ENCODE peak calls at places on chromosomes 2 and 18, in eight cellular contexts. F, K, Y, L, X, N, D and C are unnamed samples.

GRCh38 chr2:190127651-190128050 is 65.1 kb upstream of the MSTN start:
- DNase-seq in F (no peak), Y (no peak), D (no peak), L (no peak), X (no peak), N (no peak), K (no peak), C (no peak)

GRCh38 chr18:40313030-40313642 is 1641.9 kb upstream of the PIK3C3 start:
- DNase-seq in K (no peak), X (no peak), Y (no peak), F (no peak), D (no peak), N (no peak), L (no peak), C (no peak)

GRCh38 chr2:101518470-101519172 is 43.7 kb upstream of the RFX8 start:
- DNase-seq in F (peak; percentile 83), L (peak; percentile 78), N (peak; percentile 55), X (peak; percentile 59), Y (peak; percentile 46), D (peak; percentile 54), K (peak; percentile 40), C (peak; percentile 28)

GRCh38 chr2:191478754-191479679 is 198.9 kb upstream of the NABP1 start:
- DNase-seq in N (no peak), K (no peak), L (peak; percentile 23), Y (no peak), D (no peak), F (no peak), X (peak; percentile 71), C (peak; percentile 66)

GRCh38 chr18:33906046-33906445 is 318.7 kb downstream of the NOL4 start:
- DNase-seq in F (no peak), L (no peak), Y (no peak), X (no peak), N (no peak), D (no peak), K (no peak), C (no peak)

GRCh38 chr2:51006641-51007040 is 25.3 kb downstream of the NRXN1 start:
- DNase-seq in D (no peak), L (no peak), X (no peak), N (no peak), K (no peak), Y (no peak), F (no peak), C (no peak)

GRCh38 chr18:35811896-35812295 is 160.6 kb upstream of the RMP24 start:
- DNase-seq in N (no peak), K (no peak), D (peak; percentile 53), L (no peak), X (no peak), Y (no peak), F (no peak), C (peak; percentile 67)

GRCh38 chr2:30332791-30333453 is 101.6 kb downstream of the LBH start:
- DNase-seq in K (no peak), F (no peak), D (no peak), L (no peak), N (no peak), Y (no peak), X (no peak), C (no peak)

GRCh38 chr2:236172866-236173733 is 4.9 kb upstream of the GBX2 start:
- DNase-seq in F (no peak), K (no peak), X (peak; percentile 50), D (no peak), Y (peak; percentile 55), N (no peak), L (peak; percentile 59), C (no peak)

GRCh38 chr2:227703280-227703732 is 14.5 kb downstream of the SLC19A3 start:
- DNase-seq in D (no peak), L (peak; percentile 55), N (no peak), K (no peak), F (peak; percentile 33), X (no peak), Y (no peak), C (no peak)

GRCh38 chr2:12715878-12716249 is 872 bp upstream of the TRIB2 start:
- DNase-seq in F (peak; percentile 61), K (peak; percentile 65), N (peak; percentile 92), D (peak; percentile 86), Y (peak; percentile 68), X (peak; percentile 73), L (peak; percentile 54), C (peak; percentile 84)

GRCh38 chr2:180707175-180707866 is 273.1 kb upstream of the UBE2E3 start:
- DNase-seq in N (no peak), L (no peak), K (no peak), F (no peak), D (no peak), Y (no peak), X (no peak), C (no peak)

GRCh38 chr2:240819404-240820013 is 510 bp downstream of the KIF1A start:
- DNase-seq in D (no peak), Y (peak; percentile 59), X (peak; percentile 81), K (no peak), N (no peak), L (no peak), F (no peak), C (no peak)

GRCh38 chr18:67596003-67596402 is 79.5 kb upstream of the DSEL start:
- DNase-seq in X (no peak), K (no peak), L (no peak), F (no peak), D (no peak), N (no peak), Y (no peak), C (no peak)

GRCh38 chr18:67600781-67601180 is 84.3 kb upstream of the DSEL start:
- DNase-seq in D (no peak), K (no peak), Y (no peak), N (no peak), L (no peak), X (no peak), F (no peak), C (no peak)

GRCh38 chr18:67597759-67598158 is 81.2 kb upstream of the DSEL start:
- DNase-seq in F (no peak), N (no peak), D (no peak), Y (no peak), K (no peak), L (no peak), X (no peak), C (no peak)

GRCh38 chr18:67600181-67600631 is 83.7 kb upstream of the DSEL start:
- DNase-seq in L (no peak), F (no peak), D (no peak), N (no peak), K (no peak), X (peak; percentile 60), Y (no peak), C (no peak)

GRCh38 chr18:67599277-67599676 is 82.8 kb upstream of the DSEL start:
- DNase-seq in D (no peak), Y (no peak), L (no peak), F (no peak), X (peak; percentile 57), N (no peak), K (no peak), C (peak; percentile 36)
- TF ChIP-seq MAX in D (no peak), Y (no peak), L (no peak), F (no peak), X (no peak), N (no peak), K (no peak), C (no peak)

GRCh38 chr2:86335865-86336321 is 1.5 kb downstream of the REEP1 start:
- DNase-seq in F (no peak), K (no peak), D (no peak), L (no peak), X (peak; percentile 32), Y (no peak), N (no peak), C (no peak)

GRCh38 chr2:86341470-86341869 is 4.0 kb upstream of the REEP1 start:
- DNase-seq in F (no peak), X (no peak), L (no peak), Y (no peak), N (no peak), K (no peak), D (no peak), C (no peak)

GRCh38 chr2:86336350-86337234 is 834 bp downstream of the REEP1 start:
- DNase-seq in K (no peak), Y (peak; percentile 41), F (no peak), N (no peak), D (no peak), X (no peak), L (no peak), C (no peak)

GRCh38 chr2:86338778-86339295 is 1.4 kb upstream of the REEP1 start:
- DNase-seq in X (no peak), Y (no peak), L (no peak), N (no peak), D (no peak), F (no peak), K (no peak), C (no peak)

DNA sequence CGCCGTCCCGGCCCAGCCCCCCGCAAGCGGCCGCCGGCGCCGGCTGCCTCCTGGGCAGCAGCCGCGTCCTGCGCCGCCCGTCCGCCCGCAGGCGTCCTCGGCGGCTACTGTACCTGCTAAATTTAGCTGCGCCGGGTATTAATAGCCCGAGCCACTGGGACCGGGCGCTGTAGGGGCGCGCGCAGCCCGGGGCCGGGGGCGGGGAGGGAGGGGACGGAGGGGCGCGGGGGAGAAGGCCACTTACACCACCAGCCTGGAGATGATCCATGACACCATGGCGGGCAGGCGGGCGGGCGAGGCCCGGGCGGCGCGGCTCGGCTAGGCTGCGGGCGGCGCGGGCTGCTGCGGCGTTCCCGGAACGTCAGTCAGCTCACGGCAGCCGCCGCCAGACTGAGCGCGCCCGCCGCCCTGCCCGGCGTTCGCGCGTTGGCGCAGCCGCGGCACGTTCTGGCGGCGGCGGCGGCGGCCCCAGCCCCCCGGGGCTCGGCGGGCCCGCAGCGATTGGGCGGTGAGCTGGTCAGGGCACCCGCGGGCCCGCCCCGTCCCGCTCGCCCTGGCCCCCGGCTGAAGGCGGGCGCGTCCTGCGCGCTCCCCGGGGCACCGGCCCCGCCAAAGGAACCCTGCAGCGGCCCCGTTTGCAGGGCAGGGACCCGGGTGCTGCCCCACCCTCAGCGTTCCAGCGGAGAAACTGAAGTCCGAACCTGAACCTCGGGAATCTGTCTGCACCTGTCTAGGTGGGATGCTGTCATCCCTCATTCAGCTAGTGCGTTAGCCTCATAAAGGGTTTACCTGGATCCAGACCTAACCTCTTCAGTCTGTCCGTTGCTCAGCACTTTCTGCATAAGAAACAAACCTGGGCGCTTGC is at the start of gene REEP1:
- DNase-seq in F (no peak), Y (peak; percentile 49), N (no peak), D (peak; percentile 22), L (no peak), X (peak; percentile 87), K (no peak), C (no peak)
- TF ChIP-seq MAX in F (peak; percentile 21), Y (no peak), N (no peak), D (no peak), L (no peak), X (no peak), K (no peak), C (no peak)

DNA sequence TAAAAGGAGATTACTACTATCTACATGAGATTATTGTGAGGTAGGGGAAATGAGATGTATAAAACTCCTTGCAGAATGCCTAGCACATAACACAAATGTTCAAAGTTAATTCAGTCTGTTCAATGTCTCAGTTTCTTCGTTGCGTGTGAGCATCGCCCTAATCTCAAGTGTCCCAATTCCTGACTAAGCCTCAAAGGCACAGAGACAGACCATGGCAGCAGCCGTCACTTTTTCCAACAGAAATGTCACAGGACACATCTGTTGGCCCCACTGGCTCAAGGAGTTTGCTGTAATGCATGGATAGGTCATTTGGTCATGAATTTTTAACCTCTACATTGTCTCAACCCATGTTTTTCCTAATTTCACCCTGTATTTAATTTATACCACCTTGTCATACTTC is 75.3 kb downstream of the STK39 start:
- DNase-seq in X (no peak), K (no peak), N (no peak), F (no peak), Y (no peak), D (no peak), L (no peak), C (no peak)
- TF ChIP-seq MAX in X (no peak), K (no peak), N (no peak), F (no peak), Y (no peak), D (no peak), L (no peak), C (no peak)

GRCh38 chr18:36849288-36850011 is 20.5 kb downstream of the KIAA1328 start:
- DNase-seq in K (no peak), X (no peak), Y (no peak), N (no peak), F (no peak), L (no peak), D (no peak), C (no peak)
- TF ChIP-seq MAX in K (no peak), X (no peak), Y (no peak), N (no peak), F (no peak), L (no peak), D (no peak), C (no peak)